ENCODE peak calls at places on chromosomes 2 and 18, in six cellular contexts. F is ovary, Q is heart left ventricle, Z is gastrocnemius medialis, P is IMR-90, D is esophagus squamous epithelium. Y is an unnamed sample.

GRCh38 chr2:62229082-62229620 is 33.2 kb downstream of the B3GNT2 start:
- DNase-seq in Z (no peak), Q (no peak), D (no peak), P (no peak), F (no peak), Y (no peak)

GRCh38 chr2:168457177-168457905 is 1.3 kb downstream of the CERS6 start:
- DNase-seq in D (no peak), F (no peak), Z (no peak), P (no peak), Q (no peak), Y (no peak)

GRCh38 chr2:159091381-159091780 is 122.9 kb downstream of the TANC1 start:
- DNase-seq in F (no peak), D (no peak), Q (no peak), P (peak), Z (no peak), Y (no peak)

GRCh38 chr2:38465789-38466127 is 88.7 kb upstream of the ATL2 start:
- DNase-seq in Z (peak), P (peak), Q (no peak), F (no peak), D (no peak), Y (no peak)

GRCh38 chr2:285506-285905 is 2.4 kb downstream of the ALKAL2 start:
- DNase-seq in D (no peak), Z (no peak), Q (no peak), P (peak), F (no peak), Y (no peak)

GRCh38 chr2:125168442-125168841 is 1143.4 kb downstream of the CNTNAP5 start:
- DNase-seq in F (no peak), Q (no peak), Z (no peak), P (no peak), D (no peak), Y (no peak)

GRCh38 chr18:79748321-79749157 is 49.2 kb upstream of the KCNG2 start:
- DNase-seq in F (no peak), D (no peak), P (no peak), Q (no peak), Z (no peak), Y (peak)

GRCh38 chr2:218485986-218486667 is 67.2 kb downstream of the VIL1 start:
- DNase-seq in Z (no peak), P (peak), D (no peak), Q (no peak), F (no peak), Y (no peak)

GRCh38 chr2:120287183-120288015 is 34.7 kb downstream of the RALB start:
- DNase-seq in F (no peak), D (no peak), Q (no peak), P (peak), Z (no peak), Y (peak)

GRCh38 chr18:35406666-35407065 is 29.5 kb upstream of the ZNF396 start:
- DNase-seq in F (no peak), Z (no peak), D (no peak), P (no peak), Q (no peak), Y (no peak)

GRCh38 chr2:5803547-5803946 is 111.4 kb downstream of the SOX11 start:
- DNase-seq in Z (no peak), D (no peak), P (peak), F (no peak), Q (no peak), Y (no peak)

GRCh38 chr2:2271471-2271941 is 59.6 kb downstream of the MYT1L start:
- DNase-seq in Q (no peak), Z (no peak), P (no peak), D (no peak), F (no peak), Y (no peak)

GRCh38 chr2:129828829-129829228 is 150.6 kb upstream of the RAB6C start:
- DNase-seq in Z (no peak), F (no peak), Q (no peak), D (no peak), P (no peak), Y (no peak)

GRCh38 chr18:73750052-73750451 is 397.6 kb downstream of the FBXO15 start:
- DNase-seq in Z (no peak), F (no peak), Q (no peak), P (peak), D (no peak), Y (no peak)

GRCh38 chr2:4678937-4679336 is 975.6 kb downstream of the DCDC2C start:
- DNase-seq in F (no peak), D (no peak), Q (no peak), Z (no peak), P (no peak), Y (no peak)

GRCh38 chr2:7639476-7639875 is 722.3 kb downstream of the RNF144A start:
- DNase-seq in Z (no peak), Q (no peak), F (no peak), P (no peak), D (no peak), Y (no peak)

GRCh38 chr18:44564922-44565321 is 115.8 kb upstream of the SETBP1 start:
- DNase-seq in F (no peak), Q (no peak), P (peak), D (no peak), Z (no peak), Y (no peak)

GRCh38 chr2:128513416-128514283 is 195.0 kb upstream of the HS6ST1 start:
- DNase-seq in Z (no peak), P (no peak), Q (peak), D (no peak), F (no peak), Y (no peak)

GRCh38 chr18:45588831-45589558 is 26.3 kb upstream of the SLC14A2 start:
- DNase-seq in Z (no peak), F (no peak), D (no peak), Q (no peak), P (peak), Y (no peak)

GRCh38 chr2:204538179-204539009 is 6.9 kb upstream of the PARD3B start:
- DNase-seq in D (no peak), Q (no peak), P (peak), F (peak), Z (no peak), Y (no peak)

DNA sequence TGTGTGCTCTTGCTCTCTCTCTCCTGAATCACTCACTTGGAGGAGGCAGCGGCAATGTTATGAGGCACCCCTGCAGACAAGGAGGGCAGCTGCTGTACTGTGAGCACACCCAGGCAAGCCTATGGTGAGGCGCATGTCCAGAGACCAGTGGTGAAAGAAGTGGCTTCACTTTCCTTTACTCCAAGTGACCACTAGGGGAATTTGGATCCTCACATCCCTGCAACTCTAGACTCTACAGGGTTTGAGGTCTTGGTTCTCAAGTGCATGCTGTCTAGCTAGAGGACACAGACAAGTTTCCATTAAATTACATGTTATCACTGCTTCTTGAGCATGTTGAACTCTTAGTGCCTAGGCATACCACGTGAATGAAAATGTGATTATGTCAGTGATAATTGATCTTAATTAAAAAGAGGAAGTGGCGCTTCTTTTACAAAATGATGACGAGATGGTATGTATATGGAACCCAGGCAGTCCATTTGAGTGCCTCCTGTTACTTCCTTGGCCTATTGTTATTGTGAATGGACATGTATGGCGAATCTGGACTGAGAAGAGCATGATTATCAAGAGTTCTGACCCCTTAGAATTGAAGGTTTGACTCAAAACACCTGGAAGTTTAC is 181.0 kb upstream of the CDH2 start:
- DNase-seq in D (no peak), Q (no peak), P (no peak), F (no peak), Z (no peak), Y (no peak)
- TF ChIP-seq CTCF in D (no peak), Q (no peak), P (no peak), F (no peak), Z (no peak), Y (no peak)

GRCh38 chr2:230614913-230615332 is 97.7 kb upstream of the CAB39 start:
- DNase-seq in F (no peak), D (no peak), Z (no peak), Q (no peak), P (no peak), Y (peak)
- TF ChIP-seq POLR2A in F (no peak), D (no peak), Z (no peak), Q (no peak), P (no peak), Y (no peak)

DNA sequence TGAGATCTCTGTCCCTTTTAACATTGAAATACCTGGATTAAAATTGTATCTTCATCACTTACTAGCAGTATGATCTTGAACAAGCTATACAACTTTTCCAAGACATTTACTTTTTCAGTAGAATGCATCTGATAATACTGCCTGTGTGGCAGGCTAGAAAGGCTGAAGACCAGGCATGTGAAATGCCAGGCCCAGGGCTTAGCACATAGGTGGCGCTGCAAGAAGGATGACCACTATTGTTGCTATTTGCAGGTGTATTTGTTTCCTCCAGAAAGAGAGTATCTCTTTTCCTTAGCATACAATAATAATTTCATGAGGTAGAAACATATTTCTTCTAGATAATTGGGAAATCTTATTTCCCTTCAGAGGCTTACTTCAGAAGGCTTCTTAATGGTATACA is 331.3 kb downstream of the THSD7B start:
- DNase-seq in P (no peak), D (no peak), Z (no peak), Q (no peak), F (no peak), Y (no peak)
- TF ChIP-seq CTCF in P (no peak), D (no peak), Z (no peak), Q (no peak), F (no peak), Y (no peak)

DNA sequence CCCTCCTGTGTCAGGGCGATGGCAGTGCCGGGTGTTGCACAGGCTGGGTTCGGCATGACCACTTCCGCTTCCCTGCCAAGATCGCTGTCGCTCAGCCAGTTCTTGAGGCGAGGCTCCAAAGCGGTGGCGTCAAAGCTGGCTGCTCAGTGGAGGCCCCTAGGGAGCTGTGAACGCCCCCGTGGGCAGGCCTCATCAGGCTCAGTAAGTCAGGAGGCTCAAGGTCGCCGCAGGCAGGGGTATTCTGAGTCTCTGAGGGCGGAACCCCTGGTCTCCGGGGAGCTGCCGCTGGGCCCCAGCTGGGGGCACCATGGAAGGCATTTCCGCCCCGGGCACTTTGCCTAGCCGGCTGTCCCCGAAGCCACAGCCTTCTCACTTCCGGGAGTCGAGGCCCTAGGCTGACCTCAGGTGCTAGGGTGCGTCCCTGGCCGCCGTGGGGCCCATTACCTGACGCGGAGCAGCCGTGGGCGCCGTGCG is 210.4 kb downstream of the SOCS6 start:
- DNase-seq in D (no peak), Z (no peak), Q (no peak), F (no peak), P (no peak), Y (peak)
- TF ChIP-seq POLR2A in D (no peak), Z (no peak), Q (no peak), F (no peak), P (no peak), Y (no peak)

DNA sequence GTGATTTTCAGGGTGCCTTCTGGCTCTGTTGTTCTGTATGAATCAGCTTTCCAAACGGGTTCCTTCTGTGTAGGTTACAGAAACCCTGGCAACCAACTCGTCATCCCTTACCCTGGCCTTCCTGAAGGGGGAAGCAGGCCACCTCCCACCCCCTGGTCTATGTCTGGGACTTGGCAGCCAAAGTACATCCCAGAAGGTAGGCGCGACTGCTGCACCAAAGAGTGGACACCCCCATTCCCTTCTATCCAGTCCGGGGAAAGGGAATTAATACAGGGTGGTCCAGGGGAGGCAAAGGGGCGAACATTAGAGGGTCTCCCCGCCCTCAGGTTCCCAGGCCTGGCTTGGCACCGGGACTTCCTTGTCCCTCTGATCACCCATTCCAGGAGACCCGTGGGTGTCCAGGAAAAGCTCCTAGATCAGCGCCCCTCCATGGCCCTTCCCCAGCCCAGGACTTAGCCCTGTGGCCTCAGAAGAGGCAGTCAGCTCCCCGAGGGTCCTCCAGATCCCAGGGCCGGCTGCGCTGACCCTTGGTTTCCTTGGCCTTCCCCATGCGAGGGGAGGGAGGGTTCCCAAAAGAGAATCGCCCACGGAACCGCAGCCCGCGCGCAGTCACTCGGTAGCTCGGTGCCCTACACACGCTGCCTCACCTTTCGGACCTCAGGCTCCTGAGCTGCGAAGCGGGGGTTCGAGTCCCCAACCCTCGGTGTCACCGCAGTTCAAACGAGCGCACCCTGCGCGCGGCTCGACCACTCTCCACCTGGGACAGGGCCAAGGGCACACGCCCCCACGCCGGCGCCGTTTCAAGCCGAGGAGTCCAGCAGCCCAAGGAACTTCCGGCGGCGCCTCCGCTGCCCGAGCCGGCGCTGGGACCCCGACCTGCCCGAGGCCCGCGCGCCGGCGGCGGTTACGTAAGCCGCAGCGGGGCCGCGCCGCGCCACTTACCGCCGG is at the start of gene PER2:
- DNase-seq in Z (peak), Q (peak), D (peak), P (peak), F (peak), Y (no peak)
- TF ChIP-seq CTCF in Z (no peak), Q (no peak), D (no peak), P (no peak), F (no peak), Y (peak)

Y was measured in upper lobe of left lung.